ENCODE peak calls at places on chromosome 15, in ten cellular contexts. L, A, R, D, P, G, Y, O, Q and M are unnamed samples.

GRCh38 chr15:34855893-34856292 is 60.5 kb upstream of the ACTC1 start:
- DNase-seq in L (no peak), A (no peak), R (no peak), D (peak), P (no peak), G (no peak), Y (no peak), O (no peak), Q (peak), M (peak)

GRCh38 chr15:51842852-51843737 is 13.6 kb downstream of the TMOD3 start:
- DNase-seq in L (no peak), A (peak), R (no peak), D (no peak), P (no peak), G (no peak), Y (no peak), O (no peak), Q (peak), M (peak)

GRCh38 chr15:58212909-58213526 is 74.8 kb downstream of the AQP9 start:
- DNase-seq in L (no peak), A (peak), R (peak), D (peak), P (no peak), G (no peak), Y (no peak), O (no peak), Q (peak), M (peak)

GRCh38 chr15:25689592-25689991 is 173.5 kb downstream of the ATP10A start:
- DNase-seq in L (no peak), A (no peak), R (no peak), D (no peak), P (no peak), G (no peak), Y (no peak), O (peak), Q (no peak), M (no peak)

GRCh38 chr15:39976291-39977274 is 42.7 kb downstream of the EIF2AK4 start:
- DNase-seq in L (peak), A (peak), R (peak), D (peak), P (peak), G (no peak), Y (no peak), O (peak), Q (no peak), M (peak)

GRCh38 chr15:78914027-78914764 is 30.6 kb downstream of the CTSH start:
- DNase-seq in L (no peak), A (peak), R (no peak), D (no peak), P (no peak), G (no peak), Y (no peak), O (no peak), Q (no peak), M (peak)

GRCh38 chr15:94439158-94439557 is 207.8 kb downstream of the MCTP2 start:
- DNase-seq in L (no peak), A (no peak), R (no peak), D (no peak), P (no peak), G (no peak), Y (no peak), O (no peak), Q (no peak), M (no peak)

GRCh38 chr15:40829155-40829554 is 647 bp upstream of the PPP1R14D start:
- DNase-seq in L (no peak), A (no peak), R (no peak), D (no peak), P (no peak), G (no peak), Y (no peak), O (no peak), Q (no peak), M (no peak)

GRCh38 chr15:59686389-59686788 is 2.7 kb downstream of the BNIP2 start:
- DNase-seq in L (no peak), A (no peak), R (no peak), D (no peak), P (no peak), G (no peak), Y (no peak), O (no peak), Q (no peak), M (no peak)

GRCh38 chr15:67828969-67829646 is 3.8 kb downstream of the SKOR1 start:
- DNase-seq in L (no peak), A (no peak), R (no peak), D (no peak), P (no peak), G (no peak), Y (no peak), O (no peak), Q (no peak), M (no peak)